ENCODE peak calls at places on chromosome 13, in eight cellular contexts. C is dermis blood vessel endothelial cell; E is A549; T is amygdala; K is aorta; N is fibroblast of the conjunctiva; H is AG09319; R is CD8-positive, alpha-beta T cell. J is an unnamed sample.

GRCh38 chr13:26837997-26838396 is 77.4 kb upstream of the GPR12 start:
- DNase-seq in C (no peak), E (no peak), T (no peak), K (no peak), N (no peak), H (no peak), R (no peak), J (no peak)

GRCh38 chr13:45678282-45678681 is 23.8 kb upstream of the CBY2 start:
- DNase-seq in C (no peak), E (no peak), T (no peak), K (no peak), N (no peak), H (no peak), R (no peak), J (no peak)

GRCh38 chr13:112784811-112785418 is 95.1 kb downstream of the ATP11A start:
- DNase-seq in C (no peak), E (no peak), T (no peak), K (no peak), N (no peak), H (no peak), R (peak; percentile 39), J (no peak)

GRCh38 chr13:89458456-89458855 is 1787.3 kb downstream of the SLITRK5 start:
- DNase-seq in C (no peak), E (no peak), T (no peak), K (no peak), N (no peak), H (no peak), R (no peak), J (no peak)

GRCh38 chr13:57569981-57570380 is 61.6 kb upstream of the PCDH17 start:
- DNase-seq in C (no peak), E (no peak), T (no peak), K (no peak), N (no peak), H (no peak), R (no peak), J (no peak)

GRCh38 chr13:23671902-23672301 is 101.7 kb downstream of the TNFRSF19 start:
- DNase-seq in C (no peak), E (no peak), T (no peak), K (no peak), N (no peak), H (no peak), R (no peak), J (no peak)

GRCh38 chr13:104984296-104984818 is 1551.1 kb downstream of the EFNB2 start:
- DNase-seq in C (peak; percentile 82), E (no peak), T (no peak), K (no peak), N (peak; percentile 17), H (no peak), R (peak; percentile 57), J (no peak)

GRCh38 chr13:113920606-113921306 is 53.1 kb downstream of the C13orf46 start:
- DNase-seq in C (no peak), E (no peak), T (no peak), K (no peak), N (no peak), H (no peak), R (no peak), J (no peak)

GRCh38 chr13:72431981-72432617 is 295.3 kb downstream of the MZT1 start:
- DNase-seq in C (no peak), E (no peak), T (no peak), K (no peak), N (no peak), H (no peak), R (no peak), J (no peak)

GRCh38 chr13:86974995-86975328 is 696.2 kb upstream of the SLITRK5 start:
- DNase-seq in C (no peak), E (no peak), T (no peak), K (no peak), N (no peak), H (no peak), R (no peak), J (no peak)

GRCh38 chr13:93039131-93039530 is 187.5 kb upstream of the GPC6 start:
- DNase-seq in C (no peak), E (no peak), T (no peak), K (no peak), N (no peak), H (no peak), R (no peak), J (no peak)

GRCh38 chr13:44026194-44026593 is 146.5 kb downstream of the LACC1 start:
- DNase-seq in C (no peak), E (no peak), T (no peak), K (no peak), N (no peak), H (no peak), R (no peak), J (no peak)

GRCh38 chr13:59178344-59178743 is 985.4 kb downstream of the DIAPH3 start:
- DNase-seq in C (no peak), E (no peak), T (no peak), K (no peak), N (no peak), H (no peak), R (no peak), J (no peak)

GRCh38 chr13:27334774-27335490 is 64.3 kb downstream of the RASL11A start:
- DNase-seq in C (no peak), E (no peak), T (no peak), K (no peak), N (no peak), H (no peak), R (no peak), J (no peak)

GRCh38 chr13:91740811-91741210 is 342.4 kb downstream of the GPC5 start:
- DNase-seq in C (no peak), E (no peak), T (no peak), K (no peak), N (no peak), H (no peak), R (no peak), J (no peak)

J was measured in memory B cell.